ENCODE peak calls at places on chromosomes 12 and 14, in four cellular contexts. J is spleen, R is WERI-Rb-1, V is dorsolateral prefrontal cortex. P is an unnamed sample. For H3K27me3, the result is how much of the 10 kb centered on the place peaks cover.

GRCh38 chr14:72315720-72316119 is 383.5 kb downstream of the RGS6 start:
- DNase-seq in J (no peak), R (no peak), V (no peak), P (no peak)

GRCh38 chr14:103140316-103141109 is 17.3 kb downstream of the TNFAIP2 start:
- DNase-seq in J (no peak), R (no peak), V (no peak), P (no peak)

GRCh38 chr12:53378705-53379388 is 1.1 kb upstream of the SP1 start:
- DNase-seq in J (no peak), R (peak), V (no peak), P (no peak)

GRCh38 chr14:59126714-59127436 is 61.6 kb upstream of the DAAM1 start:
- DNase-seq in J (no peak), R (no peak), V (no peak), P (no peak)

GRCh38 chr14:71060274-71060673 is 153.0 kb downstream of the PCNX1 start:
- DNase-seq in J (no peak), R (no peak), V (no peak), P (no peak)

GRCh38 chr14:65072937-65073336 is 29.4 kb downstream of the MAX start:
- DNase-seq in J (no peak), R (no peak), V (no peak), P (no peak)

GRCh38 chr12:93373847-93374723 is 3.6 kb upstream of the NUDT4 start:
- DNase-seq in J (no peak), R (no peak), V (no peak), P (no peak)

GRCh38 chr12:17015501-17015900 is 409.5 kb upstream of the LMO3 start:
- DNase-seq in J (no peak), R (no peak), V (no peak), P (no peak)

GRCh38 chr12:46556105-46556559 is 183.6 kb upstream of the SLC38A2 start:
- DNase-seq in J (no peak), R (no peak), V (no peak), P (peak)

GRCh38 chr14:68474741-68475140 is 318.1 kb downstream of the ZFP36L1 start:
- DNase-seq in J (no peak), R (no peak), V (no peak), P (no peak)

GRCh38 chr14:42470427-42470719 is 863.7 kb downstream of the LRFN5 start:
- DNase-seq in J (no peak), R (no peak), V (no peak), P (no peak)

GRCh38 chr14:91241848-91242247 is 2.7 kb downstream of the GPR68 start:
- DNase-seq in J (no peak), R (no peak), V (no peak), P (no peak)

GRCh38 chr12:23949212-23950010 is at the start of gene SOX5:
- DNase-seq in J (no peak), R (peak), V (no peak), P (peak)

GRCh38 chr12:92702754-92703679 is at the start of gene PLEKHG7:
- DNase-seq in J (peak), R (no peak), V (no peak), P (no peak)

GRCh38 chr12:108360487-108360886 is 21.4 kb upstream of the CMKLR1 start:
- DNase-seq in J (no peak), R (no peak), V (no peak), P (peak)

GRCh38 chr12:50175716-50176026 is 8.5 kb upstream of the CERS5 start:
- DNase-seq in J (no peak), R (no peak), V (no peak), P (no peak)

GRCh38 chr12:119748512-119748911 is 80.6 kb downstream of the PRKAB1 start:
- DNase-seq in J (no peak), R (no peak), V (no peak), P (no peak)

GRCh38 chr12:77667101-77667500 is 163.6 kb upstream of the NAV3 start:
- DNase-seq in J (no peak), R (no peak), V (no peak), P (peak)

GRCh38 chr14:105927094-105927475 is 400.7 kb downstream of the TMEM121 start:
- DNase-seq in J (peak), R (no peak), V (peak), P (no peak)

GRCh38 chr12:127881371-127882140 is 385.4 kb upstream of the TMEM132C start:
- DNase-seq in J (no peak), R (no peak), V (no peak), P (no peak)

GRCh38 chr14:40870252-40870651 is 736.4 kb upstream of the LRFN5 start:
- DNase-seq in J (no peak), R (no peak), V (no peak), P (no peak)

GRCh38 chr14:80427101-80427500 is 215.8 kb upstream of the DIO2 start:
- DNase-seq in J (no peak), R (no peak), V (no peak), P (no peak)

GRCh38 chr12:79681008-79681590 is 9.7 kb downstream of the PAWR start:
- DNase-seq in J (no peak), R (no peak), V (no peak), P (peak)

GRCh38 chr14:67583711-67584644 is 16.1 kb downstream of the PIGH start:
- DNase-seq in J (peak), R (peak), V (no peak), P (no peak)

GRCh38 chr14:59093889-59094288 is 94.6 kb upstream of the DAAM1 start:
- DNase-seq in J (no peak), R (no peak), V (no peak), P (no peak)

GRCh38 chr12:49550853-49551252 is 12.0 kb downstream of the KCNH3 start:
- DNase-seq in J (no peak), R (no peak), V (no peak), P (no peak)

GRCh38 chr14:34843011-34843554 is 32.1 kb downstream of the BAZ1A start:
- DNase-seq in J (no peak), R (no peak), V (no peak), P (peak)

GRCh38 chr14:57835751-57836150 is 30.1 kb downstream of the SLC35F4 start:
- DNase-seq in J (no peak), R (no peak), V (no peak), P (no peak)

DNA sequence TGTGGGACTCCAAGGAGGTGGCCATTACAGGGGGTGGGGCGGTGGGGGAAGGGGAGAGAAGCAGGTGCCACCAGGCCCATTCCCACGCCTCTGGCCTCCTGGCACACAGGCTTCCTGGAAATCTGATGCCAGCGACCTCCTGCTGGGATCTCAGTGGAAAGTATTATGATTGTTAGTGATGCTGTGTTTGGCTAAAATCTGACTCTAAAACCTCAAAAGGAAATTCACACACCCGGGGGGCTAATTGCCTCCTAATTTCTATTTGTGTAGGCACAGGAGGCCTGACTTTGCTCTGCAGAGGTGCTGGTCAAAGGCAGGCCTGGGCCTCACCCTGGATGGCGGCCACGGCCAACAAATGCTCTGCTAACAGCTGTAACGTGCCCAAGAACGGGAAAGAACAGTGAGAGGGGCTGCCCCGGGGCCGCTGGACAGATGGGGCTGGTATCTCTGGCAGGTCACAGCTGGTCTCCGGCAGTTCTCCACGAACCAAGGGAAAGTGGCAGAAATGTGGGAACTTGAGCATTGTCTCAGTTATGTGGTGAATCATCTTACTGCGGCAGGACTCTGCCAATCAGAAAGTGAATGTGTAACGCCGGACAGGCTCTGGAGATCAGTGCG is 14.3 kb downstream of the FAM181A start:
- DNase-seq in J (peak), R (no peak), V (no peak), P (peak)
- H3K4me3 ChIP-seq in J (no peak), R (no peak), V (no peak), P (no peak)

GRCh38 chr12:57726151-57726883 is 12.2 kb downstream of the AGAP2 start:
- DNase-seq in J (peak), R (peak), V (no peak), P (peak)

GRCh38 chr12:57725851-57726150 is 12.7 kb downstream of the AGAP2 start:
- DNase-seq in J (no peak), R (no peak), V (no peak), P (no peak)

GRCh38 chr12:57726884-57727757 is 11.4 kb downstream of the AGAP2 start:
- DNase-seq in J (no peak), R (peak), V (no peak), P (no peak)

GRCh38 chr12:57729321-57729844 is 9.2 kb downstream of the AGAP2 start:
- DNase-seq in J (no peak), R (no peak), V (no peak), P (no peak)

GRCh38 chr12:57727758-57728395 is 10.7 kb downstream of the AGAP2 start:
- DNase-seq in J (no peak), R (no peak), V (no peak), P (no peak)
- H3K27me3 ChIP-seq in J (under half), R (under half), V (under half), P (under half)

GRCh38 chr14:100825691-100826331 is at the start of gene MEG3:
- DNase-seq in J (peak), R (peak), V (no peak), P (no peak)

GRCh38 chr14:100827140-100827517 is 1.2 kb downstream of the MEG3 start:
- DNase-seq in J (no peak), R (peak), V (no peak), P (no peak)

GRCh38 chr14:100827751-100828447 is 2.0 kb downstream of the MEG3 start:
- DNase-seq in J (no peak), R (peak), V (no peak), P (no peak)

GRCh38 chr14:100824946-100825690 is 800 bp upstream of the MEG3 start:
- DNase-seq in J (no peak), R (no peak), V (no peak), P (no peak)

DNA sequence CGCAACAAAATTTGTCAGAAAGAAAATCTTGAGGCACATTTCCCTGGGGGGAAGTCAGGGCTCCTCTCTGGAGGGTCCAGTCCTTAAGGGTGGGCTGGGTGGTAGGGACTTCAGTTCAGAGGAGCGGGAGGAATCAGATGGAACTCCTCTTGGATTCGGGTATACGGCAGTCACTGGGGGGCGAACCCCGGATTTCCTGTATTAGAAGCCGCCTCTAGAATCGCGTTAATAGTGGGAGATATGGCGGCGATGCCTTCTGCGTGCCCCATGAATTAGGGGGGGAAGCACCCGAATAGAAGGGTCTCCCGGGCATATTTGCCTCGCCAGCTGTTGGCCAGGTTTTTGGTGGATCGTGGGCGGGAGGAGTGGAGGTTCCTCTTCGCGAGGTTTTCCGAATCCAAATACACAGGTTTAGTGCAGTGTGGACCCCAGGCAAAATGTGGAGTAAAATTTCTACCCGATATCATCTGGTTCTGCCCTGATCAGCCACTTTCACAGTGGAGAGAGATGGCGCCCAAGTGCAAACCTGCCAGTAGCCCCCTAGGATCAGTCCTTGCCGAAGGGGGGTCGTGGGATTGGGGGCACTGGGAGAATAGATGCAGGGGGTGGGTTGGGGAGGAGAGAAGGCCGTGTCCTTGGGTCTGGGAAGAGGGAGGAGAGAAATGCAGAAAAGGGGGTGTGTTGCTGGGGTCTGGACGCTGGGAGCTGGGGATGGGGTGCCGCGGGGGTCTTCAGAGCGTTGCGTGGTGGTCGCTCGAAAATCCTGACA is 637 bp downstream of the MEG3 start:
- DNase-seq in J (peak), R (no peak), V (no peak), P (no peak)
- H3K4me3 ChIP-seq in J (peak), R (peak), V (peak), P (no peak)

GRCh38 chr12:109656681-109657262 is 56.9 kb upstream of the FAM222A start:
- DNase-seq in J (peak), R (no peak), V (no peak), P (no peak)

GRCh38 chr12:109653896-109654295 is 59.7 kb upstream of the FAM222A start:
- DNase-seq in J (no peak), R (no peak), V (no peak), P (no peak)

GRCh38 chr12:109654357-109654756 is 59.3 kb upstream of the FAM222A start:
- DNase-seq in J (peak), R (no peak), V (no peak), P (no peak)

GRCh38 chr12:109652233-109652772 is 61.3 kb upstream of the FAM222A start:
- DNase-seq in J (peak), R (no peak), V (no peak), P (no peak)

DNA sequence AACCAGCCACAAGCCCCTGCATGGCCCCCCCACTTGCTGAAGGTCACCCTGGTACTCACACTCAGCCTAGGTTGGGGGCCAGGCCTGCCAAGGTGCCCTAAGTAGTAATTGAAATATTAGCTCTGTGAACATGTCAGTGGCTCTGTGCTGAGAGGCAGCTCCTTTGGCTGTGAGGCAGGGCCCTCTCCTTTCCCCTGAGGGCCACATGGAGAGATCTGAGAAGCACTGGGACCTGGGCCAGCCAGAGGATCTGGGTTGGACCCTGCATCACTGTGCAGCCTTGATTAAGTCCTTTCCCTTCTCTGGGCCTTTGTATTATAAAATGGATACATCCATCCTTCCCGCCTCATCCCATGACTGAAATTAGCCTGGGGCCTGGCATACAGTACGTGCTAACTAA is 58.0 kb upstream of the FAM222A start:
- DNase-seq in J (no peak), R (no peak), V (no peak), P (no peak)
- H3K27me3 ChIP-seq in J (under half), R (under half), V (under half), P (under half)

GRCh38 chr14:24365600-24366374 is 2.2 kb upstream of the NFATC4 start:
- DNase-seq in J (peak), R (peak), V (no peak), P (peak)
- H3K4me3 ChIP-seq in J (peak), R (peak), V (peak), P (peak)

DNA sequence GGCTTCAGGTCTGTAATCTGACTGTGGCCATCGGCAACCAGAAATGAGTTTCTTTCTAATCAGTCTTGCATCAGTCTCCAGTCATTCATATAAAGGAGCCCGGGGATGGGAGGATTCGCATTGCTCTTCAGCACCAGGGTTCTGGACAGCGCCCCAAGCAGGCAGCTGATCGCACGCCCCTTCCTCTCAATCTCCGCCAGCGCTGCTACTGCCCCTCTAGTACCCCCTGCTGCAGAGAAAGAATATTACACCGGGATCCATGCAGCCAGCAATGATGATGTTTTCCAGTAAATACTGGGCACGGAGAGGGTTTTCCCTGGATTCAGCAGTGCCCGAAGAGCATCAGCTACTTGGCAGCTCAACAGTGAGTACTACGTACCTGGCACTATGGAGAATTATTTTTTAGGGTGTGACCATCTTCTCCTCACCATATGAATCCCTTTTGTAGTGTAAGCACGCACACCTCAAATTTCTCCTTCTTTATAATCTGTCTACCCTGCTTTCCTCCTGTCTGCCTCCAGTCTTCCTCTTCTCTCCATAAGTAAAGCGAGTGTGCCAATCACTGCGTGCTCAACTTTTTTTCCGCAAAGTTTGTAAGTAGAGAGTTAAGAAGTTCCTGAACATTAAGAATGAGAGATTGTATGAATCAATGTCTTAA is at the start of gene TPH2:
- DNase-seq in J (no peak), R (peak), V (no peak), P (peak)
- H3K27me3 ChIP-seq in J (under half), R (under half), V (under half), P (under half)

DNA sequence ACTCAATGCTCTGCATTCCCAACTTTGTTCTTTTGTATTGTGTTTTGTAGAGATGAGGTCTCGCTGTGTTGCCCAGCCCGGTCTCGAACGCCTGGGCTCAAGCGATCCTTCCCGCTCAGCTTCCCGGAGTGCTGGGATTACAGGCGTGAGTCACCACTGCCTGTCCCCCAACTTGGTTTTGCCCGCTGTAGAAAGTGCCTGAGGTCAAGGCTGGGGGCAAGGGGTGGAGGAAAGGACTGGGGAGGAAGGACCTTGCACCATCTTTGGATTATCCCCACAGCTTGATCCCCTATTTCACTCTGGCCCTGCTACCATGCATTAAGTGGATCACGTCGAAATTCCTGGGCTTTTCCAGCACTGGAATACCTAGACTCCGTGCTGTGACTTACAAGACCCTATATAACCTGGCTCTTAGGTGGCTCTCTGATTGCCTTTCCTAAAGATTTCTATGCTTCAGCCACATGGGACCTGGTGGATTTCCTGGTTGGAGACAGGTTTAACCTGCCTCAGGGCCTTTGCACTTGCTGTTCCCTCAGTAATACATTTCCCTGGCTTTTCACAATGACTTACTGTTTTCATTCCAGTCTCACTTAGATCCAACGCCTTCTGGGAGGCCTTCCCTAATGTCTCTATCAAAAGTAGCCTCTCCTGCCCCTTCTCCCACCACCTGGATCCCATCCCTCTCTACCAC is 608 bp upstream of the PIANP start:
- DNase-seq in J (peak), R (no peak), V (no peak), P (peak)
- H3K4me3 ChIP-seq in J (peak), R (peak), V (peak), P (no peak)

GRCh38 chr14:95415993-95416392 is 96.3 kb upstream of the CLMN start:
- DNase-seq in J (no peak), R (no peak), V (no peak), P (no peak)

GRCh38 chr14:95418858-95419257 is 97.6 kb downstream of the SYNE3 start:
- DNase-seq in J (no peak), R (no peak), V (no peak), P (no peak)

GRCh38 chr14:95413289-95414215 is 93.8 kb upstream of the CLMN start:
- DNase-seq in J (no peak), R (no peak), V (no peak), P (no peak)

GRCh38 chr14:95419569-95419968 is 96.9 kb downstream of the SYNE3 start:
- DNase-seq in J (no peak), R (no peak), V (no peak), P (no peak)

GRCh38 chr14:95417492-95417891 is 97.8 kb upstream of the CLMN start:
- DNase-seq in J (no peak), R (no peak), V (no peak), P (no peak)
- H3K27me3 ChIP-seq in J (under half), R (under half), V (under half), P (under half)

GRCh38 chr12:104296718-104297117 is 6.8 kb upstream of the EID3 start:
- DNase-seq in J (no peak), R (no peak), V (no peak), P (no peak)
- H3K4me3 ChIP-seq in J (no peak), R (no peak), V (no peak), P (no peak)

GRCh38 chr14:27242874-27243273 is 645.0 kb upstream of the NOVA1 start:
- DNase-seq in J (no peak), R (no peak), V (no peak), P (no peak)
- H3K27me3 ChIP-seq in J (under half), R (under half), V (under half), P (under half)